ENCODE peak calls at places on chromosomes 11 and 22, in seven cellular contexts. K is lower leg skin, Z is fibroblast of lung, W is brain microvascular endothelial cell, D is Caco-2, V is endothelial cell of umbilical vein, A is ovary. I is an unnamed sample.
A peak's percentile ranks its signal among the peaks of the same experiment; 100 is the strongest.

GRCh38 chr11:73308963-73309960 is 1.2 kb downstream of the ARHGEF17 start:
- DNase-seq in K (peak; percentile 70), Z (peak; percentile 98), W (peak; percentile 94), D (peak; percentile 93), V (peak; percentile 92), A (peak; percentile 90), I (peak; percentile 92)

GRCh38 chr11:12989428-12990242 is 19.5 kb upstream of the RASSF10 start:
- DNase-seq in K (no peak), Z (peak; percentile 6), W (no peak), D (no peak), V (no peak), A (no peak), I (no peak)

GRCh38 chr11:88089134-88089533 is 86.1 kb downstream of the RAB38 start:
- DNase-seq in K (no peak), Z (no peak), W (no peak), D (no peak), V (no peak), A (no peak), I (no peak)

GRCh38 chr11:1293619-1294015 is 15.8 kb downstream of the TOLLIP start:
- DNase-seq in K (no peak), Z (no peak), W (no peak), D (no peak), V (no peak), A (no peak), I (no peak)

GRCh38 chr22:21865041-21865440 is 2.4 kb downstream of the MAPK1 start:
- DNase-seq in K (peak; percentile 61), Z (peak; percentile 88), W (peak; percentile 79), D (no peak), V (peak; percentile 67), A (peak; percentile 39), I (peak; percentile 56)

GRCh38 chr11:94706211-94706610 is 61.9 kb upstream of the AMOTL1 start:
- DNase-seq in K (peak; percentile 57), Z (peak; percentile 79), W (no peak), D (no peak), V (no peak), A (no peak), I (peak; percentile 10)

GRCh38 chr11:95599959-95600586 is 189.5 kb downstream of the FAM76B start:
- DNase-seq in K (no peak), Z (no peak), W (no peak), D (no peak), V (no peak), A (no peak), I (no peak)

GRCh38 chr11:103893366-103893765 is 143.1 kb upstream of the DDI1 start:
- DNase-seq in K (no peak), Z (peak; percentile 22), W (no peak), D (no peak), V (no peak), A (no peak), I (no peak)

GRCh38 chr11:69514771-69515170 is 33.3 kb downstream of the LINC01488 start:
- DNase-seq in K (no peak), Z (no peak), W (no peak), D (no peak), V (no peak), A (no peak), I (no peak)

GRCh38 chr11:72875736-72876135 is 61.5 kb downstream of the ATG16L2 start:
- DNase-seq in K (no peak), Z (no peak), W (no peak), D (no peak), V (no peak), A (no peak), I (no peak)

GRCh38 chr22:47219789-47220188 is 457.3 kb downstream of the TBC1D22A start:
- DNase-seq in K (no peak), Z (no peak), W (no peak), D (no peak), V (no peak), A (no peak), I (no peak)

GRCh38 chr11:1157645-1158591 is at the start of gene MUC5AC:
- DNase-seq in K (no peak), Z (no peak), W (no peak), D (no peak), V (no peak), A (no peak), I (peak; percentile 2)

GRCh38 chr22:34111210-34111824 is 191.0 kb upstream of the LARGE1 start:
- DNase-seq in K (no peak), Z (no peak), W (no peak), D (peak; percentile 26), V (no peak), A (peak; percentile 13), I (peak; percentile 71)

GRCh38 chr11:134932761-134933160 is 520.7 kb upstream of the B3GAT1 start:
- DNase-seq in K (no peak), Z (no peak), W (peak; percentile 31), D (no peak), V (no peak), A (no peak), I (no peak)

GRCh38 chr22:18998998-18999397 is 62.9 kb upstream of the PRODH start:
- DNase-seq in K (no peak), Z (no peak), W (no peak), D (no peak), V (no peak), A (no peak), I (no peak)
- TF ChIP-seq CTCF in K (no peak), Z (no peak), W (peak; percentile 55), D (peak; percentile 20), V (peak; percentile 33), A (no peak), I (no peak)

GRCh38 chr22:49855491-49855911 is 1.9 kb downstream of the ZBED4 start:
- DNase-seq in K (no peak), Z (peak; percentile 51), W (no peak), D (no peak), V (peak; percentile 29), A (no peak), I (peak; percentile 50)
- H3K4me3 ChIP-seq in K (no peak overlapping the region), Z (peak overlapping the region; percentile 64), W (peak overlapping the region; percentile 83), D (no peak overlapping the region), V (peak overlapping the region; percentile 69), A (no peak overlapping the region), I (peak overlapping the region; percentile 97)

GRCh38 chr22:39388261-39389011 is 11.1 kb upstream of the TAB1 start:
- DNase-seq in K (peak; percentile 52), Z (peak; percentile 81), W (peak; percentile 81), D (no peak), V (peak; percentile 81), A (peak; percentile 91), I (peak; percentile 93)
- TF ChIP-seq CTCF in K (no peak), Z (no peak), W (no peak), D (no peak), V (no peak), A (no peak), I (no peak)

GRCh38 chr22:46201059-46201757 is 48.9 kb downstream of the CDPF1 start:
- DNase-seq in K (no peak), Z (no peak), W (no peak), D (peak; percentile 8), V (no peak), A (no peak), I (peak; percentile 49)
- H3K4me3 ChIP-seq in K (no peak overlapping the region), Z (no peak overlapping the region), W (no peak overlapping the region), D (no peak overlapping the region), V (no peak overlapping the region), A (no peak overlapping the region), I (no peak overlapping the region)

GRCh38 chr11:34811858-34812257 is 104.3 kb downstream of the APIP start:
- DNase-seq in K (no peak), Z (no peak), W (no peak), D (no peak), V (no peak), A (no peak), I (no peak)

GRCh38 chr11:34810107-34810562 is 106.0 kb downstream of the APIP start:
- DNase-seq in K (no peak), Z (no peak), W (no peak), D (no peak), V (no peak), A (no peak), I (no peak)

GRCh38 chr11:34806875-34807274 is 109.3 kb downstream of the APIP start:
- DNase-seq in K (no peak), Z (no peak), W (no peak), D (no peak), V (no peak), A (no peak), I (no peak)

GRCh38 chr11:34805937-34806336 is 110.2 kb downstream of the APIP start:
- DNase-seq in K (no peak), Z (no peak), W (no peak), D (no peak), V (no peak), A (no peak), I (no peak)

GRCh38 chr11:34809191-34810106 is 106.7 kb downstream of the APIP start:
- DNase-seq in K (no peak), Z (peak; percentile 74), W (peak; percentile 31), D (no peak), V (peak; percentile 98), A (no peak), I (peak; percentile 26)
- TF ChIP-seq CTCF in K (no peak), Z (no peak), W (no peak), D (no peak), V (no peak), A (no peak), I (no peak)

GRCh38 chr11:110712643-110713468 is 619 bp upstream of the ARHGAP20 start:
- DNase-seq in K (no peak), Z (peak; percentile 47), W (peak; percentile 20), D (peak; percentile 10), V (peak; percentile 77), A (peak; percentile 8), I (peak; percentile 44)

GRCh38 chr11:110711776-110712642 is at the start of gene ARHGAP20:
- DNase-seq in K (peak; percentile 26), Z (peak; percentile 69), W (peak; percentile 38), D (peak; percentile 78), V (peak; percentile 62), A (peak; percentile 31), I (peak; percentile 87)

GRCh38 chr11:110713469-110713776 is 1.2 kb upstream of the ARHGAP20 start:
- DNase-seq in K (no peak), Z (no peak), W (no peak), D (no peak), V (no peak), A (no peak), I (no peak)

GRCh38 chr11:110710520-110711381 is 1.5 kb downstream of the ARHGAP20 start:
- DNase-seq in K (peak; percentile 17), Z (peak; percentile 43), W (no peak), D (peak; percentile 28), V (peak; percentile 29), A (peak; percentile 43), I (peak; percentile 28)

DNA sequence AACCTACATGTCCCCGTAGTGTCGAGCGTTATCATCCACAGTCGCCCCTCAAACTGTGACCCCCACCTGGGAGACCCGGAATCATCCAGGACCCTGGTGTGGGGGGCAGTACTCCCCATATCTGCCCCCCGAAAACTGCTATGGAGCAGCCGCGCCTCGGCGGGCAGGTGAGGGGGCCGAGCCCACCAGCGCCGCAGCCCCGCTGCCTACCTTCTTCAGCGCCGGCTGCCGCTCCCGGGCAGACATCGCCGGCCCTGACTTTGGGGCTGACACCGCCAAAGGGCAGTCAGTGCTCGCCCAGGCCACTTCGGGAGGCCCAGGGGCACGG is 825 bp downstream of the ARHGAP20 start:
- DNase-seq in K (no peak), Z (no peak), W (no peak), D (no peak), V (no peak), A (no peak), I (no peak)
- H3K4me3 ChIP-seq in K (peak overlapping the region; percentile 46), Z (peak overlapping the region; percentile 70), W (peak overlapping the region; percentile 61), D (peak overlapping the region; percentile 40), V (peak overlapping the region; percentile 55), A (peak overlapping the region; percentile 69), I (peak overlapping the region; percentile 81)